ENCODE peak calls at places on chromosomes 13 and 19, in ten cellular contexts. Y is naive thymus-derived CD4-positive, alpha-beta T cell; D is left ventricle myocardium inferior; V is mammary epithelial cell; B is bronchial epithelial cell; E is GM12878; I is vagina; Q is breast epithelium; H is NT2/D1; M is tibial nerve. N is an unnamed sample. For H3K36me3, the result is how much of the 10 kb centered on the place peaks cover.

GRCh38 chr19:588093-588742 is 1.5 kb upstream of the HCN2 start:
- DNase-seq in E (no peak), Q (peak), D (peak), I (no peak), V (peak), Y (peak), B (peak), H (peak), M (no peak), N (no peak)

GRCh38 chr13:110628477-110628793 is 13.1 kb downstream of the NAXD start:
- DNase-seq in M (no peak), B (no peak), H (no peak), D (no peak), V (no peak), Y (no peak), Q (no peak), E (no peak), I (no peak), N (no peak)

GRCh38 chr13:53141336-53141735 is 112.7 kb downstream of the OLFM4 start:
- DNase-seq in E (no peak), D (no peak), H (no peak), B (no peak), V (no peak), Q (no peak), M (no peak), Y (no peak), I (no peak), N (no peak)

GRCh38 chr13:94345374-94346195 is 133.9 kb downstream of the DCT start:
- DNase-seq in M (no peak), Y (peak), D (no peak), H (no peak), V (peak), I (no peak), Q (no peak), E (no peak), B (peak), N (no peak)

GRCh38 chr19:4971424-4971793 is 2.5 kb downstream of the KDM4B start:
- DNase-seq in V (peak), I (no peak), H (no peak), B (peak), M (no peak), Q (no peak), E (no peak), D (no peak), Y (no peak), N (no peak)

GRCh38 chr13:45333251-45333972 is 7.6 kb downstream of the TPT1 start:
- DNase-seq in E (no peak), M (no peak), B (no peak), Y (no peak), I (no peak), D (no peak), V (no peak), H (no peak), Q (no peak), N (no peak)

GRCh38 chr13:99217461-99218101 is 16.9 kb downstream of the UBAC2 start:
- DNase-seq in V (no peak), B (no peak), E (no peak), Y (no peak), H (no peak), Q (no peak), I (no peak), D (no peak), M (no peak), N (no peak)

GRCh38 chr13:22024381-22024994 is 353.6 kb downstream of the FGF9 start:
- DNase-seq in Q (no peak), H (no peak), E (no peak), D (no peak), M (no peak), V (no peak), B (no peak), I (no peak), Y (no peak), N (no peak)

DNA sequence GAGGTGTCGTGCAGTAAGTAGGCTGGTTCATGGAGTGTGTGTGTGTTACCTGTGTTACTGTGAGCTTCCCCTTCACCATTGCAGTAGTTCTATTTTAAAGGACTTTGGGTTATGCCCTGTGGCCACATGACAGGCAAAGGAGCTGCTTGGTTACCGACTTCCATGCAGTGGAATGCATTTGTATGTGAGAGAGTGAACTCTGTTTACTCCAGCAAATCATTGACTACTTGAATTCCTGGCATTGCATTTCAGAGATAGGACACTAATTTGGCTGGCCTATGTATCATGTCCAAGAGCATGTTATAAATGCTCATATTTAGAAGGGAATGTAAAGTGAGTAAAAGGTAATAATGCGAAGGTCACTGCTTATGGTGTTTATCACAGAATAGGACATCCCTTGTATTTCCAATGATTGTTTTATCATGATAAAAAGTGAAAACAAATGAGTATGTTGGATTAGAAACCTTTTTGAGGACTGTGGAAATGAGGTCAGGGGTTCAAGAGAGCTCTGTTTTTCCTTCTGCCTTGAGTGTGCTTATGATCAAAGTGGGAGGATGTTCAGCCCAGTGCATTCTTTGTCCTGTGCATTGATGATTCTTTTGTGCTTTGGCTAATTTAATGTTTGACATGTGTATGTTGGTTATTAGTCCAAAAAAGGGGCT is 156.5 kb downstream of the LMO7 start:
- DNase-seq in V (no peak), Y (no peak), M (no peak), I (no peak), B (no peak), D (no peak), E (no peak), H (no peak), Q (no peak), N (no peak)
- H3K36me3 ChIP-seq in V (under half), Y (under half), M (under half), I (under half), B (under half), D (under half), E (under half), H (under half), Q (under half), N (under half)

GRCh38 chr19:11552666-11553372 is 6.2 kb downstream of the ELOF1 start:
- DNase-seq in Y (no peak), E (no peak), M (no peak), H (no peak), D (no peak), I (no peak), Q (no peak), B (no peak), V (no peak), N (no peak)
- H3K36me3 ChIP-seq in Y (under half), E (under half), M (half or more), H (half or more), D (under half), I (under half), Q (under half), B (under half), V (under half), N (half or more)

GRCh38 chr19:35257113-35257461 is 8.3 kb downstream of the LSR start:
- DNase-seq in Y (no peak), V (no peak), E (no peak), M (no peak), Q (no peak), H (no peak), I (peak), D (no peak), B (no peak), N (no peak)

GRCh38 chr19:35261356-35262100 is 7.2 kb upstream of the USF2 start:
- DNase-seq in I (peak), Y (no peak), H (no peak), B (no peak), Q (peak), E (no peak), D (no peak), M (peak), V (no peak), N (no peak)

GRCh38 chr19:35264281-35265125 is 4.3 kb upstream of the USF2 start:
- DNase-seq in Y (no peak), I (no peak), B (no peak), H (no peak), E (no peak), Q (peak), M (peak), V (no peak), D (no peak), N (no peak)

GRCh38 chr19:35262101-35262761 is 6.5 kb upstream of the USF2 start:
- DNase-seq in Q (peak), B (no peak), D (no peak), M (peak), H (no peak), Y (no peak), E (no peak), I (peak), V (no peak), N (no peak)

GRCh38 chr19:35260694-35261304 is 8.0 kb upstream of the USF2 start:
- DNase-seq in B (no peak), Q (no peak), H (no peak), M (peak), D (no peak), I (peak), V (no peak), Y (no peak), E (no peak), N (no peak)
- H3K36me3 ChIP-seq in B (under half), Q (under half), H (under half), M (under half), D (under half), I (under half), V (under half), Y (under half), E (under half), N (under half)

GRCh38 chr19:35015576-35016351 is 14.5 kb upstream of the SCN1B start:
- DNase-seq in M (peak), H (no peak), Q (no peak), B (no peak), E (no peak), Y (no peak), I (no peak), V (no peak), D (no peak), N (no peak)
- H3K36me3 ChIP-seq in M (half or more), H (half or more), Q (under half), B (under half), E (under half), Y (under half), I (under half), V (under half), D (half or more), N (half or more)

GRCh38 chr19:17576758-17577532 is 21.5 kb downstream of the COLGALT1 start:
- DNase-seq in E (no peak), H (peak), B (peak), I (no peak), Q (peak), V (peak), D (no peak), Y (no peak), M (peak), N (no peak)
- H3K36me3 ChIP-seq in E (under half), H (half or more), B (under half), I (under half), Q (under half), V (under half), D (half or more), Y (under half), M (half or more), N (under half)

GRCh38 chr19:49798574-49798973 is 14.5 kb downstream of the FUZ start:
- DNase-seq in M (no peak), D (no peak), V (no peak), B (no peak), E (no peak), H (no peak), I (no peak), Q (no peak), Y (no peak), N (no peak)

GRCh38 chr19:49793561-49793840 is 19.6 kb downstream of the FUZ start:
- DNase-seq in M (no peak), E (no peak), D (no peak), B (peak), Q (no peak), I (no peak), V (peak), H (no peak), Y (no peak), N (no peak)

GRCh38 chr19:49792829-49793560 is 20.1 kb downstream of the FUZ start:
- DNase-seq in Y (no peak), I (no peak), M (no peak), B (no peak), E (no peak), D (no peak), H (no peak), V (no peak), Q (no peak), N (no peak)

GRCh38 chr19:49791776-49792445 is 21.2 kb downstream of the FUZ start:
- DNase-seq in Q (no peak), D (no peak), V (no peak), B (no peak), E (no peak), M (no peak), H (no peak), Y (no peak), I (no peak), N (no peak)

GRCh38 chr19:49795615-49796014 is 17.5 kb downstream of the FUZ start:
- DNase-seq in D (no peak), H (no peak), I (no peak), M (no peak), E (no peak), Y (no peak), V (no peak), Q (no peak), B (no peak), N (no peak)
- H3K36me3 ChIP-seq in D (half or more), H (half or more), I (under half), M (half or more), E (under half), Y (under half), V (under half), Q (under half), B (under half), N (half or more)

GRCh38 chr19:46722004-46722380 is 5.1 kb upstream of the PRKD2 start:
- DNase-seq in M (no peak), I (no peak), D (no peak), Q (no peak), B (peak), V (peak), Y (no peak), E (no peak), H (no peak), N (no peak)
- H3K36me3 ChIP-seq in M (half or more), I (under half), D (half or more), Q (under half), B (half or more), V (under half), Y (under half), E (under half), H (half or more), N (half or more)

GRCh38 chr13:33577037-33577436 is 240.9 kb upstream of the RFC3 start:
- DNase-seq in V (peak), M (no peak), H (no peak), Y (no peak), D (no peak), B (no peak), Q (no peak), I (no peak), E (no peak), N (no peak)
- H3K36me3 ChIP-seq in V (under half), M (under half), H (under half), Y (under half), D (under half), B (under half), Q (under half), I (under half), E (under half), N (under half)